ENCODE peak calls at places on chromosomes 12 and 14, in ten cellular contexts. One of them, this sample, is unnamed.

GRCh38 chr12:131091976-131092691 is 138.4 kb downstream of the ADGRD1 start:
- DNase-seq in kidney: peak; percentile 53
- DNase-seq in pancreas: no peak
- DNase-seq in testis: peak; percentile 14
- DNase-seq in colonic mucosa: no peak
- DNase-seq in A549: no peak
- DNase-seq in ovary: peak; percentile 7
- DNase-seq in CD8-positive, alpha-beta T cell: no peak
- DNase-seq in psoas muscle: no peak
- DNase-seq in tibial artery: peak; percentile 17
- DNase-seq in this sample: peak; percentile 75

GRCh38 chr12:46518729-46519128 is 146.2 kb upstream of the SLC38A2 start:
- DNase-seq in psoas muscle: no peak
- DNase-seq in pancreas: no peak
- DNase-seq in CD8-positive, alpha-beta T cell: no peak
- DNase-seq in ovary: no peak
- DNase-seq in kidney: no peak
- DNase-seq in testis: no peak
- DNase-seq in colonic mucosa: no peak
- DNase-seq in tibial artery: no peak
- DNase-seq in A549: no peak
- DNase-seq in this sample: no peak

GRCh38 chr14:88468396-88468795 is 82.9 kb downstream of the SPATA7 start:
- DNase-seq in testis: no peak
- DNase-seq in psoas muscle: no peak
- DNase-seq in A549: no peak
- DNase-seq in pancreas: no peak
- DNase-seq in colonic mucosa: no peak
- DNase-seq in kidney: no peak
- DNase-seq in tibial artery: no peak
- DNase-seq in CD8-positive, alpha-beta T cell: no peak
- DNase-seq in ovary: no peak
- DNase-seq in this sample: no peak

GRCh38 chr12:52920937-52921336 is 16.1 kb upstream of the KRT8 start:
- DNase-seq in kidney: no peak
- DNase-seq in A549: no peak
- DNase-seq in pancreas: no peak
- DNase-seq in CD8-positive, alpha-beta T cell: no peak
- DNase-seq in ovary: no peak
- DNase-seq in tibial artery: no peak
- DNase-seq in psoas muscle: no peak
- DNase-seq in colonic mucosa: no peak
- DNase-seq in testis: no peak
- DNase-seq in this sample: no peak

GRCh38 chr12:576613-577110 is 86.6 kb downstream of the NINJ2 start:
- DNase-seq in ovary: no peak
- DNase-seq in pancreas: no peak
- DNase-seq in testis: no peak
- DNase-seq in kidney: no peak
- DNase-seq in tibial artery: no peak
- DNase-seq in psoas muscle: no peak
- DNase-seq in colonic mucosa: no peak
- DNase-seq in A549: no peak
- DNase-seq in CD8-positive, alpha-beta T cell: no peak
- DNase-seq in this sample: no peak

GRCh38 chr12:5083955-5084849 is 40.5 kb downstream of the KCNA5 start:
- DNase-seq in kidney: no peak
- DNase-seq in pancreas: no peak
- DNase-seq in testis: peak; percentile 44
- DNase-seq in psoas muscle: no peak
- DNase-seq in ovary: no peak
- DNase-seq in colonic mucosa: no peak
- DNase-seq in tibial artery: no peak
- DNase-seq in CD8-positive, alpha-beta T cell: no peak
- DNase-seq in A549: peak; percentile 63
- DNase-seq in this sample: no peak

GRCh38 chr12:2215709-2216560 is 163.1 kb downstream of the CACNA1C start:
- DNase-seq in testis: no peak
- DNase-seq in pancreas: no peak
- DNase-seq in A549: no peak
- DNase-seq in ovary: no peak
- DNase-seq in kidney: no peak
- DNase-seq in psoas muscle: no peak
- DNase-seq in tibial artery: no peak
- DNase-seq in CD8-positive, alpha-beta T cell: no peak
- DNase-seq in colonic mucosa: no peak
- DNase-seq in this sample: no peak

GRCh38 chr12:123914726-123915345 is 57.8 kb downstream of the CCDC92 start:
- DNase-seq in pancreas: no peak
- DNase-seq in ovary: no peak
- DNase-seq in A549: no peak
- DNase-seq in psoas muscle: no peak
- DNase-seq in colonic mucosa: no peak
- DNase-seq in tibial artery: no peak
- DNase-seq in testis: no peak
- DNase-seq in kidney: no peak
- DNase-seq in CD8-positive, alpha-beta T cell: no peak
- DNase-seq in this sample: no peak

GRCh38 chr14:24817638-24818053 is 183.7 kb upstream of the GZMB start:
- DNase-seq in psoas muscle: no peak
- DNase-seq in tibial artery: no peak
- DNase-seq in CD8-positive, alpha-beta T cell: no peak
- DNase-seq in A549: no peak
- DNase-seq in colonic mucosa: no peak
- DNase-seq in kidney: no peak
- DNase-seq in ovary: no peak
- DNase-seq in pancreas: no peak
- DNase-seq in testis: no peak
- DNase-seq in this sample: no peak

GRCh38 chr12:110546339-110546738 is 36.8 kb downstream of the PPTC7 start:
- DNase-seq in CD8-positive, alpha-beta T cell: no peak
- DNase-seq in colonic mucosa: no peak
- DNase-seq in psoas muscle: no peak
- DNase-seq in ovary: no peak
- DNase-seq in pancreas: no peak
- DNase-seq in kidney: no peak
- DNase-seq in A549: no peak
- DNase-seq in tibial artery: no peak
- DNase-seq in testis: no peak
- DNase-seq in this sample: no peak

GRCh38 chr12:110266381-110266909 is 14.6 kb upstream of the ATP2A2 start:
- DNase-seq in tibial artery: no peak
- DNase-seq in ovary: no peak
- DNase-seq in psoas muscle: no peak
- DNase-seq in CD8-positive, alpha-beta T cell: no peak
- DNase-seq in testis: no peak
- DNase-seq in pancreas: no peak
- DNase-seq in A549: no peak
- DNase-seq in colonic mucosa: no peak
- DNase-seq in kidney: no peak
- DNase-seq in this sample: no peak

GRCh38 chr14:55446127-55446736 is 5.8 kb upstream of the TBPL2 start:
- DNase-seq in kidney: no peak
- DNase-seq in testis: peak; percentile 85
- DNase-seq in CD8-positive, alpha-beta T cell: peak; percentile 43
- DNase-seq in colonic mucosa: peak; percentile 80
- DNase-seq in tibial artery: peak; percentile 47
- DNase-seq in A549: peak; percentile 61
- DNase-seq in pancreas: peak; percentile 28
- DNase-seq in psoas muscle: no peak
- DNase-seq in ovary: peak; percentile 40
- DNase-seq in this sample: no peak

GRCh38 chr14:61875483-61875882 is 113.3 kb downstream of the SNAPC1 start:
- DNase-seq in A549: no peak
- DNase-seq in kidney: no peak
- DNase-seq in CD8-positive, alpha-beta T cell: no peak
- DNase-seq in testis: no peak
- DNase-seq in ovary: no peak
- DNase-seq in tibial artery: no peak
- DNase-seq in pancreas: no peak
- DNase-seq in psoas muscle: no peak
- DNase-seq in colonic mucosa: no peak
- DNase-seq in this sample: no peak

GRCh38 chr12:57047981-57048380 is 1.9 kb downstream of the MYO1A start:
- DNase-seq in psoas muscle: no peak
- DNase-seq in tibial artery: no peak
- DNase-seq in pancreas: no peak
- DNase-seq in ovary: no peak
- DNase-seq in kidney: no peak
- DNase-seq in CD8-positive, alpha-beta T cell: no peak
- DNase-seq in colonic mucosa: no peak
- DNase-seq in testis: no peak
- DNase-seq in A549: no peak
- DNase-seq in this sample: no peak

GRCh38 chr12:93722179-93722578 is 45.0 kb downstream of the CRADD start:
- DNase-seq in psoas muscle: no peak
- DNase-seq in tibial artery: no peak
- DNase-seq in ovary: no peak
- DNase-seq in testis: no peak
- DNase-seq in A549: no peak
- DNase-seq in colonic mucosa: no peak
- DNase-seq in CD8-positive, alpha-beta T cell: no peak
- DNase-seq in pancreas: no peak
- DNase-seq in kidney: no peak
- DNase-seq in this sample: no peak

GRCh38 chr12:93722757-93723567 is 45.8 kb downstream of the CRADD start:
- DNase-seq in A549: no peak
- DNase-seq in CD8-positive, alpha-beta T cell: no peak
- DNase-seq in ovary: no peak
- DNase-seq in testis: no peak
- DNase-seq in kidney: no peak
- DNase-seq in tibial artery: no peak
- DNase-seq in pancreas: peak; percentile 73
- DNase-seq in psoas muscle: no peak
- DNase-seq in colonic mucosa: no peak
- DNase-seq in this sample: no peak

GRCh38 chr12:93720559-93720958 is 43.4 kb downstream of the CRADD start:
- DNase-seq in A549: no peak
- DNase-seq in pancreas: no peak
- DNase-seq in ovary: no peak
- DNase-seq in colonic mucosa: no peak
- DNase-seq in CD8-positive, alpha-beta T cell: no peak
- DNase-seq in kidney: no peak
- DNase-seq in psoas muscle: no peak
- DNase-seq in tibial artery: no peak
- DNase-seq in testis: no peak
- DNase-seq in this sample: no peak

GRCh38 chr12:93725531-93725930 is 48.4 kb downstream of the CRADD start:
- DNase-seq in A549: no peak
- DNase-seq in tibial artery: no peak
- DNase-seq in psoas muscle: no peak
- DNase-seq in kidney: no peak
- DNase-seq in colonic mucosa: no peak
- DNase-seq in ovary: no peak
- DNase-seq in pancreas: no peak
- DNase-seq in CD8-positive, alpha-beta T cell: no peak
- DNase-seq in testis: no peak
- DNase-seq in this sample: no peak

GRCh38 chr12:93723568-93723930 is 46.4 kb downstream of the CRADD start:
- DNase-seq in CD8-positive, alpha-beta T cell: no peak
- DNase-seq in testis: no peak
- DNase-seq in A549: no peak
- DNase-seq in psoas muscle: no peak
- DNase-seq in pancreas: no peak
- DNase-seq in ovary: no peak
- DNase-seq in kidney: no peak
- DNase-seq in tibial artery: no peak
- DNase-seq in colonic mucosa: no peak
- DNase-seq in this sample: no peak
- TF ChIP-seq CTCF in CD8-positive, alpha-beta T cell: no peak
- TF ChIP-seq CTCF in testis: no peak
- TF ChIP-seq CTCF in A549: no peak
- TF ChIP-seq CTCF in psoas muscle: no peak
- TF ChIP-seq CTCF in pancreas: no peak
- TF ChIP-seq CTCF in ovary: no peak
- TF ChIP-seq CTCF in kidney: no peak
- TF ChIP-seq CTCF in tibial artery: no peak
- TF ChIP-seq CTCF in colonic mucosa: no peak
- TF ChIP-seq CTCF in this sample: no peak

GRCh38 chr12:98893126-98893525 is 248.0 kb downstream of the APAF1 start:
- DNase-seq in kidney: no peak
- DNase-seq in ovary: peak; percentile 17
- DNase-seq in colonic mucosa: no peak
- DNase-seq in A549: no peak
- DNase-seq in pancreas: no peak
- DNase-seq in tibial artery: no peak
- DNase-seq in testis: no peak
- DNase-seq in CD8-positive, alpha-beta T cell: no peak
- DNase-seq in psoas muscle: no peak
- DNase-seq in this sample: no peak
- H3K27ac ChIP-seq in kidney: no peak overlapping the region
- H3K27ac ChIP-seq in ovary: no peak overlapping the region
- H3K27ac ChIP-seq in colonic mucosa: no peak overlapping the region
- H3K27ac ChIP-seq in A549: no peak overlapping the region
- H3K27ac ChIP-seq in pancreas: no peak overlapping the region
- H3K27ac ChIP-seq in tibial artery: no peak overlapping the region
- H3K27ac ChIP-seq in testis: no peak overlapping the region
- H3K27ac ChIP-seq in CD8-positive, alpha-beta T cell: no peak overlapping the region
- H3K27ac ChIP-seq in psoas muscle: no peak overlapping the region
- H3K27ac ChIP-seq in this sample: no peak overlapping the region

GRCh38 chr14:92928961-92929688 is 6.2 kb downstream of the CHGA start:
- DNase-seq in tibial artery: no peak
- DNase-seq in pancreas: no peak
- DNase-seq in kidney: no peak
- DNase-seq in testis: no peak
- DNase-seq in ovary: no peak
- DNase-seq in CD8-positive, alpha-beta T cell: no peak
- DNase-seq in psoas muscle: no peak
- DNase-seq in A549: no peak
- DNase-seq in colonic mucosa: no peak
- DNase-seq in this sample: no peak
- TF ChIP-seq CTCF in tibial artery: no peak
- TF ChIP-seq CTCF in pancreas: no peak
- TF ChIP-seq CTCF in kidney: no peak
- TF ChIP-seq CTCF in testis: no peak
- TF ChIP-seq CTCF in ovary: no peak
- TF ChIP-seq CTCF in CD8-positive, alpha-beta T cell: no peak
- TF ChIP-seq CTCF in psoas muscle: no peak
- TF ChIP-seq CTCF in A549: no peak
- TF ChIP-seq CTCF in colonic mucosa: no peak
- TF ChIP-seq CTCF in this sample: no peak

DNA sequence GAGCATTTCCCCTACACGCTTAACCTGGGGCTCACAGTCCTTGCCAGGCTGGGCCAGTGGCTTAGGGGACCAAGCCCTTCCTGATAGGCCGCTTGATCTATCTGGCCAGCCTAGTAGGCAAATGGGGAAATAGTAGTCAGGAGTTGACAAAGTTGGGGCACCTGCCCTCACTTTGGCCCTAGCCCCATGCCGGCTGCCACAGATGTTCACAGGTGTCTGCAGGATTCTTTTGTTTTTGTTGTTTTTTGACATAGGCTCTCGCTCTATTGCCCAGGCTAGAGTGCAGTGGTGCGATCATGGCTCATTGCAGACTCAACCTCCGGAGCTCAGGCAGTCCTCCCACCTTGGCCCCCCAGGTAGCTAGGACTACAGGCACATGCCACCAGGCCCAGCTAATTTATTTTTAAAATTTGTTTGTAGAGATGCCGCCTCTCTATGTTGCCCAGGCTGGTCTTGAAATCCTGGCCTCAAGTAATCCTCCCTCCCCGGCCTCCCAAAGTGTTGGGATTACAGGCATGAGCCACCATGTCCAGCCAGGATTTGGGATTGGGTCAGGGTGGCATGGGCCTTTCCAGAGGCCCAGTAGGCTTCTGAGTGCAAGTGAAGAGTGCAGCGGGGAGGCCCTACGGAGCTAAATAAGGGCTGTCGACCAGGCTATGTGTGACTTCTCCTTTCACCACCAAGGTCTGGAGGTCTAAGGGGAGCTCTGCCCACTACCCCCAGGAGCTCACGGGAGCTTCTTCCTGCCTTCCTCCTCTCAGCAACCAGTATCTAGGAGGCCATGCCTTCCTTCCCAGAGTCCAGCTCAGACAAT is 15.5 kb upstream of the HDAC7 start:
- DNase-seq in ovary: no peak
- DNase-seq in psoas muscle: no peak
- DNase-seq in pancreas: no peak
- DNase-seq in kidney: no peak
- DNase-seq in A549: no peak
- DNase-seq in tibial artery: no peak
- DNase-seq in CD8-positive, alpha-beta T cell: no peak
- DNase-seq in testis: no peak
- DNase-seq in colonic mucosa: no peak
- DNase-seq in this sample: no peak
- H3K27ac ChIP-seq in ovary: no peak overlapping the region
- H3K27ac ChIP-seq in psoas muscle: no peak overlapping the region
- H3K27ac ChIP-seq in pancreas: no peak overlapping the region
- H3K27ac ChIP-seq in kidney: no peak overlapping the region
- H3K27ac ChIP-seq in A549: peak overlapping the region; percentile 15
- H3K27ac ChIP-seq in tibial artery: no peak overlapping the region
- H3K27ac ChIP-seq in CD8-positive, alpha-beta T cell: no peak overlapping the region
- H3K27ac ChIP-seq in testis: no peak overlapping the region
- H3K27ac ChIP-seq in colonic mucosa: no peak overlapping the region
- H3K27ac ChIP-seq in this sample: no peak overlapping the region

This sample was measured in suprapubic skin.